ENCODE peak calls at places on chromosome 14, in nine cellular contexts. F is esophagus muscularis mucosa, X is GM12878, L is ovary, C is A549, J is transverse colon, W is H1, E is sigmoid colon, S is stomach. A is an unnamed sample.

GRCh38 chr14:93095742-93096510 is 19.8 kb downstream of the ITPK1 start:
- DNase-seq in L (no peak), X (no peak), J (no peak), F (no peak), C (no peak), E (no peak), S (no peak), W (no peak), A (no peak)

GRCh38 chr14:104803280-104803915 is 2.5 kb downstream of the ZBTB42 start:
- DNase-seq in W (no peak), E (no peak), S (no peak), L (no peak), F (no peak), X (no peak), C (no peak), J (no peak), A (no peak)

GRCh38 chr14:82667006-82667405 is 1133.4 kb upstream of the SEL1L start:
- DNase-seq in C (peak; percentile 3), S (no peak), E (no peak), X (no peak), F (no peak), J (no peak), W (no peak), L (no peak), A (peak; percentile 47)

GRCh38 chr14:55721353-55721752 is 141.3 kb downstream of the KTN1 start:
- DNase-seq in J (no peak), W (no peak), X (no peak), F (no peak), S (no peak), E (no peak), L (no peak), C (peak; percentile 26), A (no peak)

GRCh38 chr14:62921466-62921865 is 123.8 kb downstream of the KCNH5 start:
- DNase-seq in E (no peak), C (no peak), F (no peak), W (no peak), J (no peak), X (no peak), S (no peak), L (no peak), A (no peak)

GRCh38 chr14:51862839-51863235 is 2.4 kb downstream of the GNG2 start:
- DNase-seq in W (no peak), F (no peak), S (no peak), J (no peak), L (no peak), E (no peak), X (no peak), C (no peak), A (no peak)

GRCh38 chr14:100892496-100893227 is 10.9 kb downstream of the RTL1 start:
- DNase-seq in S (peak; percentile 20), C (no peak), E (peak; percentile 42), X (no peak), W (no peak), J (peak; percentile 3), L (no peak), F (no peak), A (no peak)

GRCh38 chr14:65560340-65561027 is 148.0 kb downstream of the FUT8 start:
- DNase-seq in J (no peak), C (no peak), X (no peak), W (no peak), F (no peak), S (no peak), L (no peak), E (no peak), A (no peak)

GRCh38 chr14:26917086-26917485 is 319.3 kb upstream of the NOVA1 start:
- DNase-seq in E (no peak), J (no peak), C (peak; percentile 6), F (no peak), X (no peak), S (no peak), L (no peak), W (no peak), A (no peak)

GRCh38 chr14:42994001-42994736 is 1387.5 kb downstream of the LRFN5 start:
- DNase-seq in L (no peak), F (no peak), S (no peak), W (no peak), J (no peak), C (peak; percentile 49), X (no peak), E (no peak), A (no peak)

GRCh38 chr14:74514471-74514932 is 20.9 kb downstream of the ISCA2 start:
- DNase-seq in C (no peak), L (peak; percentile 50), F (no peak), E (peak; percentile 70), X (no peak), S (no peak), J (peak; percentile 20), W (no peak), A (no peak)

GRCh38 chr14:67357583-67358354 is 1.8 kb downstream of the ATP6V1D start:
- DNase-seq in S (no peak), J (no peak), F (no peak), W (no peak), X (no peak), C (no peak), E (no peak), L (no peak), A (no peak)

GRCh38 chr14:64755661-64756265 is 51.5 kb downstream of the PLEKHG3 start:
- DNase-seq in S (no peak), X (no peak), F (no peak), C (no peak), L (no peak), W (no peak), J (peak; percentile 81), E (no peak), A (no peak)

GRCh38 chr14:64762044-64763034 is 58.1 kb downstream of the PLEKHG3 start:
- DNase-seq in S (peak; percentile 93), E (peak; percentile 93), F (no peak), L (peak; percentile 96), C (peak; percentile 91), X (no peak), J (peak; percentile 85), W (no peak), A (peak; percentile 69)

GRCh38 chr14:51872396-51872795 is 12.0 kb downstream of the GNG2 start:
- DNase-seq in W (no peak), X (no peak), L (no peak), J (no peak), E (no peak), F (no peak), S (no peak), C (no peak), A (no peak)

GRCh38 chr14:61470261-61470953 is 149.0 kb downstream of the PRKCH start:
- DNase-seq in L (no peak), J (no peak), X (no peak), W (no peak), E (no peak), S (no peak), F (no peak), C (peak; percentile 83), A (no peak)
- H3K4me1 ChIP-seq in L (peaks cover 11% of the 10 kb centered on the region), J (peaks cover 49% of the 10 kb centered on the region), X (peaks cover 22% of the 10 kb centered on the region), W (peaks cover 11% of the 10 kb centered on the region), E (no peaks in the 10 kb centered on the region), S (peaks cover 36% of the 10 kb centered on the region), F (peaks cover 72% of the 10 kb centered on the region), C (peaks cover 75% of the 10 kb centered on the region), A (peaks cover 16% of the 10 kb centered on the region)

DNA sequence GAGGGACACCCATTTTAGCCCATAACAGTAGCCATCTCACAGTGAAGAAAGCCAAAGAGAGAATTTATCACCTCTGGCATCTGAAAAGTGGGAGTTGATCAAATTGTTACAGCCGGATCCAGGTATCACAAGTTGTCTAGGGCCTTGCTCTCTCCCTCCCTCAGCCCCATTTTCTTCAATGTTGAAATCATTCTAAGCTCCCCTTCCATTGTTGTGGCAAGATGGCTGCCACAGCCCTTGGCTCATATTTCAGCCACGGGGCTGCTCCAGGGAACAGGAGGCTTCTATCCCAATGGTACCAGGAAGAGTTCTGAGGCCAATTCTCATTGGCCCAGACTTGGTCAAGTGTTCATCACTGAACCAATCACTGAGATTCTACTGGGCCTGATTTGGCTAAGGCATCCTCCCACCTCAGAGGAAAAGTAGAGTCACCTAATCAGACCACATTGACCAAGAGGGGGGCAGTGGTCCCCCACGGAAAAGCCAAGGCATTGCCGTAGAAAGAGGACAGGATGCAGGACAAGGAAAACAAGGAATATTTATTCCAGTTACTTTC is 106.2 kb downstream of the GPATCH2L start:
- DNase-seq in E (no peak), L (no peak), W (no peak), J (no peak), C (no peak), S (no peak), X (no peak), F (no peak), A (no peak)
- TF ChIP-seq POLR2A in E (no peak), L (no peak), W (no peak), J (no peak), C (no peak), S (no peak), X (no peak), F (no peak), A (no peak)

GRCh38 chr14:91068642-91069041 is 8.2 kb upstream of the RPS6KA5 start:
- DNase-seq in J (no peak), E (no peak), X (no peak), F (no peak), W (no peak), C (no peak), S (no peak), L (no peak), A (no peak)
- TF ChIP-seq EP300 in J (no peak), E (no peak), X (no peak), F (no peak), W (no peak), C (no peak), S (no peak), L (no peak), A (no peak)

GRCh38 chr14:61780125-61780524 is 17.9 kb downstream of the SNAPC1 start:
- DNase-seq in F (no peak), J (no peak), C (no peak), W (no peak), S (no peak), L (no peak), X (no peak), E (no peak), A (no peak)
- H3K4me1 ChIP-seq in F (no peaks in the 10 kb centered on the region), J (no peaks in the 10 kb centered on the region), C (no peaks in the 10 kb centered on the region), W (no peaks in the 10 kb centered on the region), S (no peaks in the 10 kb centered on the region), L (no peaks in the 10 kb centered on the region), X (peaks cover 6% of the 10 kb centered on the region), E (no peaks in the 10 kb centered on the region), A (no peaks in the 10 kb centered on the region)